ENCODE peak calls at places on chromosomes 16 and 17, in ten cellular contexts. S is EL, H is left colon, O is mesenteric fat pad, B is neural progenitor cell, Y is ascending aorta, K is foreskin melanocyte, L is islet precursor cell, Z is endothelial cell of umbilical vein, W is Caki2. D is an unnamed sample.

GRCh38 chr16:30380072-30380471 is 2.3 kb downstream of the SEPTIN1 start:
- DNase-seq in B (no peak), H (no peak), W (no peak), K (no peak), O (no peak), S (no peak), L (no peak), Z (no peak), Y (no peak), D (no peak)

GRCh38 chr16:86854895-86855294 is 276.5 kb downstream of the FOXL1 start:
- DNase-seq in L (no peak), O (no peak), Z (peak), H (no peak), W (peak), K (no peak), B (no peak), Y (no peak), S (peak), D (no peak)

GRCh38 chr17:51185763-51186332 is 19.6 kb downstream of the NME2 start:
- DNase-seq in W (no peak), S (no peak), L (peak), Z (no peak), Y (no peak), B (no peak), O (no peak), K (no peak), H (no peak), D (no peak)

GRCh38 chr17:63946440-63947363 is 14.6 kb upstream of the CD79B start:
- DNase-seq in Y (no peak), W (no peak), K (no peak), B (peak), S (peak), H (peak), Z (peak), L (no peak), O (no peak), D (peak)

GRCh38 chr17:61159415-61159814 is 240.2 kb upstream of the TBX2 start:
- DNase-seq in L (no peak), K (no peak), Y (no peak), H (no peak), Z (no peak), S (no peak), B (peak), W (no peak), O (no peak), D (no peak)

GRCh38 chr16:87325480-87325879 is 8.3 kb upstream of the C16orf95 start:
- DNase-seq in W (no peak), S (no peak), K (no peak), Y (peak), Z (no peak), O (no peak), H (no peak), L (no peak), B (no peak), D (no peak)

GRCh38 chr16:68079616-68080344 is 5.4 kb upstream of the NFATC3 start:
- DNase-seq in L (no peak), O (peak), K (no peak), Y (peak), Z (peak), B (no peak), H (peak), S (no peak), W (no peak), D (no peak)

GRCh38 chr17:73594025-73594424 is 50.2 kb downstream of the SDK2 start:
- DNase-seq in Z (no peak), B (peak), W (no peak), O (no peak), S (no peak), Y (no peak), L (no peak), H (no peak), K (no peak), D (peak)

GRCh38 chr17:65099941-65100315 is 37.2 kb upstream of the RGS9 start:
- DNase-seq in B (no peak), W (peak), O (no peak), Y (peak), L (peak), K (peak), H (peak), S (peak), Z (no peak), D (no peak)

GRCh38 chr17:2396568-2397246 is 4.2 kb downstream of the MNT start:
- DNase-seq in Z (peak), H (peak), K (peak), Y (peak), L (peak), B (peak), W (peak), S (peak), O (peak), D (peak)

GRCh38 chr17:64687959-64688358 is 25.9 kb upstream of the SMURF2 start:
- DNase-seq in K (no peak), Z (no peak), L (no peak), W (no peak), S (peak), B (no peak), H (no peak), Y (no peak), O (no peak), D (no peak)

GRCh38 chr17:2068589-2069051 is 13.7 kb downstream of the HIC1 start:
- DNase-seq in W (no peak), S (peak), Y (no peak), L (peak), O (no peak), K (no peak), H (no peak), B (no peak), Z (peak), D (no peak)

GRCh38 chr17:50534222-50534978 is 1.9 kb downstream of the EPN3 start:
- DNase-seq in H (peak), Y (no peak), Z (no peak), O (no peak), L (peak), W (peak), K (no peak), S (no peak), B (peak), D (peak)

GRCh38 chr17:21037117-21037803 is 5.6 kb downstream of the USP22 start:
- DNase-seq in Y (no peak), H (no peak), W (no peak), Z (no peak), S (no peak), L (no peak), K (no peak), B (no peak), O (peak), D (no peak)

GRCh38 chr17:74994440-74994839 is 7.0 kb downstream of the CDR2L start:
- DNase-seq in K (no peak), W (no peak), B (no peak), O (no peak), Y (no peak), Z (no peak), S (peak), H (no peak), L (no peak), D (no peak)

GRCh38 chr16:80580109-80580832 is 39.5 kb downstream of the DYNLRB2 start:
- DNase-seq in S (peak), Z (no peak), Y (no peak), H (no peak), B (no peak), W (no peak), K (peak), L (peak), O (no peak), D (no peak)

GRCh38 chr16:77582956-77583355 is 139.4 kb upstream of the NUDT7 start:
- DNase-seq in Z (peak), H (no peak), W (no peak), O (no peak), L (no peak), S (no peak), Y (no peak), B (peak), K (no peak), D (no peak)

GRCh38 chr17:78163881-78164747 is 4.3 kb upstream of the SYNGR2 start:
- DNase-seq in Z (no peak), K (no peak), L (peak), Y (no peak), H (no peak), B (no peak), O (no peak), W (no peak), S (no peak), D (peak)

GRCh38 chr16:68954871-68955635 is 111.7 kb downstream of the TANGO6 start:
- DNase-seq in H (no peak), L (no peak), B (peak), Y (no peak), K (no peak), O (no peak), W (no peak), Z (no peak), S (no peak), D (peak)

GRCh38 chr17:81419886-81420768 is 24.9 kb downstream of the BAHCC1 start:
- DNase-seq in K (no peak), B (no peak), L (no peak), O (no peak), Y (no peak), Z (no peak), W (no peak), H (no peak), S (peak), D (no peak)

GRCh38 chr16:11181889-11182279 is 74.1 kb downstream of the SOCS1 start:
- DNase-seq in Y (no peak), O (no peak), K (no peak), L (no peak), B (no peak), Z (no peak), H (no peak), S (no peak), W (no peak), D (no peak)

GRCh38 chr16:19948186-19949104 is 63.8 kb upstream of the GPRC5B start:
- DNase-seq in O (no peak), H (no peak), L (no peak), S (no peak), B (no peak), W (peak), Z (no peak), K (no peak), Y (no peak), D (no peak)

GRCh38 chr17:27949304-27949703 is 56.1 kb upstream of the LYRM9 start:
- DNase-seq in Z (no peak), W (no peak), L (no peak), K (no peak), B (no peak), Y (no peak), H (no peak), S (no peak), O (no peak), D (no peak)

GRCh38 chr17:64781394-64781793 is 119.3 kb upstream of the SMURF2 start:
- DNase-seq in Z (peak), L (peak), Y (peak), K (no peak), O (peak), S (peak), W (no peak), H (peak), B (peak), D (no peak)

GRCh38 chr17:40303706-40304450 is 5.1 kb upstream of the RARA start:
- DNase-seq in S (no peak), Z (no peak), Y (peak), K (no peak), L (no peak), H (peak), B (no peak), W (no peak), O (no peak), D (peak)

GRCh38 chr17:81101614-81102306 is 63.5 kb upstream of the PVALEF start:
- DNase-seq in B (peak), W (peak), O (peak), K (peak), H (peak), Y (peak), Z (peak), L (peak), S (peak), D (peak)

GRCh38 chr16:57000271-57001025 is 11.1 kb downstream of the NLRC5 start:
- DNase-seq in B (no peak), O (peak), S (peak), W (peak), K (no peak), L (no peak), Y (peak), H (no peak), Z (peak), D (no peak)

GRCh38 chr17:45143767-45144198 is 4.5 kb upstream of the HEXIM1 start:
- DNase-seq in S (peak), L (peak), Y (peak), W (no peak), Z (no peak), K (peak), B (peak), H (peak), O (no peak), D (no peak)

GRCh38 chr17:60077672-60078519 is 825 bp downstream of the HEATR6 start:
- DNase-seq in Z (no peak), L (no peak), H (no peak), B (peak), K (peak), Y (no peak), W (peak), O (no peak), S (no peak), D (peak)

GRCh38 chr16:57386381-57386951 is 14.2 kb downstream of the CX3CL1 start:
- DNase-seq in B (no peak), Z (no peak), W (no peak), Y (no peak), L (no peak), S (no peak), O (no peak), K (no peak), H (no peak), D (no peak)

GRCh38 chr17:82985973-82986372 is 93.4 kb upstream of the METRNL start:
- DNase-seq in H (no peak), W (no peak), S (no peak), Y (no peak), B (peak), Z (peak), O (peak), K (peak), L (peak), D (no peak)

D was measured in NCI-H82.